ENCODE peak calls at places on chromosomes 7 and 10, in eight cellular contexts. Z, T, B, O, R, N, F and Q are unnamed samples.
A peak's percentile ranks its signal among the peaks of the same experiment; 100 is the strongest.

GRCh38 chr10:95864906-95865813 is 42.6 kb upstream of the CC2D2B start:
- DNase-seq in B (peak; percentile 20), Z (peak; percentile 58), N (peak; percentile 71), R (no peak), F (peak; percentile 95), T (peak; percentile 17), O (peak; percentile 58), Q (no peak)

GRCh38 chr7:134771889-134772288 is 7.5 kb upstream of the CALD1 start:
- DNase-seq in F (no peak), N (no peak), O (peak; percentile 15), Z (no peak), B (no peak), R (no peak), T (no peak), Q (no peak)

GRCh38 chr10:78408671-78409472 is 375.2 kb downstream of the RPS24 start:
- DNase-seq in B (no peak), F (no peak), N (no peak), T (no peak), O (peak; percentile 32), R (peak; percentile 47), Z (no peak), Q (no peak)

GRCh38 chr7:2811476-2812118 is 32.5 kb downstream of the GNA12 start:
- DNase-seq in O (no peak), F (peak; percentile 75), Z (no peak), N (no peak), R (no peak), T (no peak), B (no peak), Q (no peak)

GRCh38 chr7:50533849-50534248 is 31.4 kb downstream of the DDC start:
- DNase-seq in R (no peak), B (no peak), Z (no peak), N (no peak), T (no peak), F (no peak), O (no peak), Q (no peak)

GRCh38 chr7:1647961-1648631 is 22.0 kb upstream of the ELFN1 start:
- DNase-seq in B (no peak), R (no peak), N (no peak), T (no peak), F (no peak), Z (no peak), O (no peak), Q (no peak)

GRCh38 chr10:33133557-33133956 is 175.5 kb upstream of the ITGB1 start:
- DNase-seq in T (no peak), N (no peak), B (no peak), O (no peak), Z (no peak), R (no peak), F (no peak), Q (no peak)

GRCh38 chr7:44565097-44565794 is 8.5 kb downstream of the DDX56 start:
- DNase-seq in T (peak; percentile 42), F (peak; percentile 73), O (peak; percentile 51), B (peak; percentile 47), Z (peak; percentile 86), N (peak; percentile 62), R (peak; percentile 31), Q (peak; percentile 24)

GRCh38 chr7:28081016-28081415 is 99.6 kb downstream of the JAZF1 start:
- DNase-seq in B (no peak), N (no peak), F (no peak), O (no peak), R (no peak), Z (no peak), T (no peak), Q (no peak)

GRCh38 chr10:59808896-59809643 is 55.8 kb upstream of the MRLN start:
- DNase-seq in B (peak; percentile 17), N (peak; percentile 64), R (peak; percentile 37), O (peak; percentile 73), F (peak; percentile 82), T (peak; percentile 6), Z (peak; percentile 87), Q (no peak)

GRCh38 chr10:78543749-78544446 is 510.2 kb downstream of the RPS24 start:
- DNase-seq in N (no peak), F (peak; percentile 92), B (no peak), T (no peak), O (no peak), Z (peak; percentile 38), R (no peak), Q (no peak)

GRCh38 chr10:64376169-64376568 is 855.0 kb downstream of the REEP3 start:
- DNase-seq in T (no peak), R (no peak), O (no peak), B (no peak), F (no peak), Z (no peak), N (no peak), Q (no peak)